ENCODE peak calls at places on chromosomes 4 and X, in four cellular contexts. One of them, this sample, is unnamed.

GRCh38 chr4:83625807-83626206 is 89.9 kb downstream of the GPAT3 start:
- DNase-seq in GM23248: no peak
- DNase-seq in HCEC 1CT: no peak
- DNase-seq in epithelial cell of esophagus: no peak
- DNase-seq in this sample: no peak

GRCh38 chr4:54004463-54004862 is 59.9 kb downstream of the CHIC2 start:
- DNase-seq in GM23248: peak
- DNase-seq in HCEC 1CT: no peak
- DNase-seq in epithelial cell of esophagus: no peak
- DNase-seq in this sample: no peak

GRCh38 chrX:27555514-27555913 is 34.6 kb upstream of the DCAF8L2 start:
- DNase-seq in GM23248: peak
- DNase-seq in HCEC 1CT: no peak
- DNase-seq in epithelial cell of esophagus: peak
- DNase-seq in this sample: no peak

GRCh38 chr4:80237992-80238391 is 28.5 kb upstream of the FGF5 start:
- DNase-seq in GM23248: peak
- DNase-seq in HCEC 1CT: peak
- DNase-seq in epithelial cell of esophagus: peak
- DNase-seq in this sample: no peak

GRCh38 chrX:71859637-71860036 is 51.0 kb upstream of the NHSL2 start:
- DNase-seq in GM23248: peak
- DNase-seq in HCEC 1CT: peak
- DNase-seq in epithelial cell of esophagus: peak
- DNase-seq in this sample: peak

GRCh38 chrX:34563809-34564208 is 93.3 kb downstream of the TMEM47 start:
- DNase-seq in GM23248: peak
- DNase-seq in HCEC 1CT: no peak
- DNase-seq in epithelial cell of esophagus: peak
- DNase-seq in this sample: no peak

GRCh38 chrX:71103110-71103983 is 3.2 kb downstream of the CXorf65 start:
- DNase-seq in GM23248: peak
- DNase-seq in HCEC 1CT: no peak
- DNase-seq in epithelial cell of esophagus: no peak
- DNase-seq in this sample: no peak

GRCh38 chr4:164659765-164660164 is 94.2 kb upstream of the SMIM31 start:
- DNase-seq in GM23248: no peak
- DNase-seq in HCEC 1CT: no peak
- DNase-seq in epithelial cell of esophagus: peak
- DNase-seq in this sample: no peak

GRCh38 chr4:134773497-134774000 is 572.0 kb upstream of the PABPC4L start:
- DNase-seq in GM23248: no peak
- DNase-seq in HCEC 1CT: no peak
- DNase-seq in epithelial cell of esophagus: no peak
- DNase-seq in this sample: no peak

This sample was measured in Panc1.